ENCODE peak calls at places on chromosomes 4 and X, in four cellular contexts. A is CD8-positive, alpha-beta T cell; M is sigmoid colon; H is mammary epithelial cell. B is an unnamed sample.
A peak's percentile ranks its signal among the peaks of the same experiment; 100 is the strongest.

GRCh38 chr4:158172558-158173258 is at the start of gene GASK1B:
- DNase-seq in A (no peak), M (no peak), H (peak; percentile 42), B (no peak)

GRCh38 chr4:25172964-25173917 is 13.0 kb upstream of the SEPSECS start:
- DNase-seq in A (no peak), H (peak; percentile 96), M (peak; percentile 70), B (no peak)

GRCh38 chr4:76879731-76880364 is 18.1 kb downstream of the SOWAHB start:
- DNase-seq in A (no peak), M (no peak), H (no peak), B (no peak)

GRCh38 chr4:17358236-17358635 is 153.7 kb downstream of the QDPR start:
- DNase-seq in M (no peak), H (no peak), A (no peak), B (no peak)

GRCh38 chr4:110629214-110629754 is 6.4 kb upstream of the PITX2 start:
- DNase-seq in H (no peak), A (no peak), M (no peak), B (no peak)

GRCh38 chr4:158710814-158711213 is 12.4 kb downstream of the PPID start:
- DNase-seq in H (no peak), A (no peak), M (no peak), B (no peak)

GRCh38 chrX:140503714-140504351 is 1.0 kb downstream of the SOX3 start:
- DNase-seq in A (no peak), H (no peak), M (no peak), B (no peak)

GRCh38 chr4:48799157-48799556 is 19.1 kb upstream of the FRYL start:
- DNase-seq in M (no peak), A (no peak), H (peak; percentile 20), B (no peak)

GRCh38 chr4:181860668-181861067 is 382.5 kb upstream of the TENM3 start:
- DNase-seq in A (no peak), H (no peak), M (no peak), B (no peak)

GRCh38 chrX:69066966-69067525 is 98.2 kb downstream of the PJA1 start:
- DNase-seq in A (no peak), H (no peak), M (peak; percentile 51), B (no peak)

GRCh38 chr4:113695328-113696169 is 66.0 kb downstream of the CAMK2D start:
- DNase-seq in M (no peak), H (no peak), A (no peak), B (no peak)

GRCh38 chrX:323721-324628 is 5.4 kb upstream of the GTPBP6 start:
- DNase-seq in H (peak; percentile 86), A (no peak), M (peak; percentile 57), B (peak; percentile 28)

GRCh38 chr4:40206421-40206820 is 9.6 kb downstream of the RHOH start:
- DNase-seq in A (no peak), H (no peak), M (no peak), B (no peak)

GRCh38 chrX:2698604-2699003 is 7.5 kb downstream of the CD99 start:
- DNase-seq in M (no peak), H (no peak), A (no peak), B (no peak)

GRCh38 chrX:2697741-2698294 is 6.7 kb downstream of the CD99 start:
- DNase-seq in M (no peak), H (no peak), A (no peak), B (no peak)

GRCh38 chrX:2694868-2695267 is 3.8 kb downstream of the CD99 start:
- DNase-seq in H (no peak), M (no peak), A (no peak), B (no peak)

GRCh38 chrX:2696698-2697215 is 5.7 kb downstream of the CD99 start:
- DNase-seq in H (peak; percentile 87), A (peak; percentile 49), M (no peak), B (no peak)

DNA sequence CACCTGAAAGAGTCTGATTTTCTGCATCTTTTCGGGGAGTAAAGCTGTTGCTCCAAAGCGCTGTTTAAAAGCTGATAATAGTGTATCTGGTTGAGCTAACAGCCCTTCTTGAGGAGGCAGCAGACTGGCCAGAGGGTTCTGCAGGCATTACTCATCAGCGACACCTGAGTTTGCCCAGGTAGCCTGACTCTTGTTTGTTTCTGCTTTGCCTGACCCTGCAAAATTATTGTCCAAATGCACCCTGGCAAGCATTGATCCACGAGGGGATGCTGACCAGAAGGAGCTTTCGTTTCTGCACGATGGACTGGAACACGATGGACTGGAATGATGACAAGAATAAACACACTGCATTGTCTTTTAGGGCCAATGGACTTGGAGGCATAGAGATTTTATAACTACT is 6.2 kb downstream of the CD99 start:
- DNase-seq in A (no peak), H (peak; percentile 54), M (no peak), B (no peak)
- H3K4me3 ChIP-seq in A (peak overlapping the region; percentile 19), H (no peak overlapping the region), M (peak overlapping the region; percentile 12), B (peak overlapping the region; percentile 30)

GRCh38 chr4:3010577-3010976 is 47.2 kb downstream of the GRK4 start:
- DNase-seq in H (peak; percentile 40), A (no peak), M (no peak), B (no peak)
- H3K27ac ChIP-seq in H (peak overlapping the region; percentile 12), A (no peak overlapping the region), M (no peak overlapping the region), B (no peak overlapping the region)

GRCh38 chrX:38224160-38224559 is 3.5 kb upstream of the SRPX start:
- DNase-seq in M (no peak), H (no peak), A (no peak), B (no peak)

GRCh38 chrX:38216642-38217041 is 4.0 kb downstream of the SRPX start:
- DNase-seq in H (no peak), A (no peak), M (no peak), B (no peak)

GRCh38 chrX:38220936-38221386 is 290 bp upstream of the SRPX start:
- DNase-seq in A (no peak), M (peak; percentile 80), H (no peak), B (no peak)

GRCh38 chrX:38221391-38221929 is 789 bp upstream of the SRPX start:
- DNase-seq in H (no peak), A (no peak), M (no peak), B (no peak)

DNA sequence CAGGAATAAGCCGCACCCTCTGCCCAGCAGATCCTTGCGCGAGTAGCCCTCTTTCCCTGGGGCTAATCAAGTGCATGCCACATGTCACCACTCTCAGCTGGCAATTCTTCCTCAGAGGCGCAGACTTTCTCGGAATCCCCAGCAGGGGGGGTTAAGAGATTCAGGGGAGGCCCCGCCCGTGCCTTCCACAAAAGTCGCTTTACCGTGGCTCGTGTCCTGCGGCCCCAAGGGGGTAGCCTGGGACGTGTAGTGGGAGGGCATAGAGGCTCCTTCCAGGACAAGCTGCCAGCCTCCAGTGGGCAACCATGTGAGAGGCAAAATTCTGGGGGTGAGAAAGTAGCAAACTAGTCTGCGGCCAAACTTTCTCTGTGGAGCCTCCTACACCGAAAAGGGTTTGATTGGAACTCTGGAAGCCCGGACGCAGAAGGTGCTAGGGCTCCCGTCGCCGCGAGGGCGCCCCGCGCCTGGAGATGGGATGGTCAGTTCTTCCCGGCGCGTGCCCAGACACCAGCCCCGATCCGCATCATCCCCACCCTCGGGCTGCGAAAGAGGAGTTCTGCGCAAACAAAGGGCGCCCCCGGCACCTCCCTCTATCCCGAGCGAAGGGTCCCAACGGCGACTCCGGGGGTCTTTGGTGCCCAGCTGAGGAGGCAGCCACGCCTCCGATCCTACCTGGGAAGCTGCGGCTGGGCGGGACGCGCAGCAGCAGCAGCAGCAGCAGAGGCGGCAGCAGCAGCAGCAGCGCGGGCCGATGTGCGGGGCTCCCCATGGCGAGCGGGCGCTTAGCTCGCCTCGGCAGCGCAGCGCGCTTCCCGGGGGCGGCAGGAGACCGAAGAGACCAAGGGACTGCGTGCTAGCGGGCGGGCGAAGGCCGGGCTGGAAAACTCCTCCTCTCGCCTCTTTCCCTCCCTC is at the start of gene SRPX:
- DNase-seq in H (peak; percentile 54), M (peak; percentile 72), A (no peak), B (no peak)
- H3K4me3 ChIP-seq in H (peak within 1 kb of the TSS; percentile 71), M (peak within 1 kb of the TSS; percentile 68), A (no peak within 1 kb of the TSS), B (no peak within 1 kb of the TSS)

GRCh38 chr4:38311495-38311894 is 351.3 kb downstream of the PTTG2 start:
- DNase-seq in H (no peak), A (no peak), M (no peak), B (no peak)

GRCh38 chr4:38315296-38315695 is 348.7 kb upstream of the KLF3 start:
- DNase-seq in A (no peak), H (no peak), M (no peak), B (no peak)

GRCh38 chr4:38314663-38315062 is 349.3 kb upstream of the KLF3 start:
- DNase-seq in A (no peak), M (no peak), H (peak; percentile 95), B (no peak)

GRCh38 chr4:38313999-38314561 is 349.9 kb upstream of the KLF3 start:
- DNase-seq in H (peak; percentile 88), A (no peak), M (no peak), B (no peak)

GRCh38 chr4:38313175-38313574 is 350.8 kb upstream of the KLF3 start:
- DNase-seq in M (no peak), H (no peak), A (no peak), B (no peak)
- H3K27ac ChIP-seq in M (no peak overlapping the region), H (peak overlapping the region; percentile 94), A (no peak overlapping the region), B (no peak overlapping the region)

GRCh38 chr4:98656443-98656842 is 2.0 kb downstream of the TSPAN5 start:
- DNase-seq in A (no peak), H (no peak), M (no peak), B (no peak)
- H3K4me3 ChIP-seq in A (no peak overlapping the region), H (no peak overlapping the region), M (peak overlapping the region; percentile 82), B (peak overlapping the region; percentile 19)

GRCh38 chr4:107951551-107951950 is 20.2 kb downstream of the CYP2U1 start:
- DNase-seq in H (peak; percentile 58), M (no peak), A (no peak), B (no peak)

GRCh38 chr4:107950746-107951540 is 19.6 kb downstream of the CYP2U1 start:
- DNase-seq in H (no peak), M (no peak), A (no peak), B (no peak)

GRCh38 chr4:107945809-107946208 is 14.5 kb downstream of the CYP2U1 start:
- DNase-seq in H (no peak), A (no peak), M (no peak), B (no peak)
- H3K27ac ChIP-seq in H (no peak overlapping the region), A (no peak overlapping the region), M (no peak overlapping the region), B (no peak overlapping the region)

GRCh38 chr4:137956256-137956655 is 285.9 kb downstream of the SLC7A11 start:
- DNase-seq in H (peak; percentile 27), M (no peak), A (no peak), B (no peak)

GRCh38 chr4:137955615-137956014 is 286.5 kb downstream of the SLC7A11 start:
- DNase-seq in A (no peak), M (no peak), H (no peak), B (no peak)

GRCh38 chr4:137960371-137961050 is 281.6 kb downstream of the SLC7A11 start:
- DNase-seq in M (no peak), H (peak; percentile 79), A (no peak), B (no peak)

GRCh38 chr4:137961051-137961438 is 281.1 kb downstream of the SLC7A11 start:
- DNase-seq in H (peak; percentile 91), M (no peak), A (no peak), B (no peak)
- H3K4me3 ChIP-seq in H (no peak overlapping the region), M (no peak overlapping the region), A (no peak overlapping the region), B (no peak overlapping the region)

B was measured in effector memory CD4-positive, alpha-beta T cell.